ENCODE peak calls at places on chromosomes 5 and 9, in five cellular contexts. L is heart left ventricle, P is endothelial cell, R is type B pancreatic cell, Q is prostate gland. B is an unnamed sample.

GRCh38 chr5:139473105-139473504 is 2.3 kb downstream of the SMIM33 start:
- DNase-seq in L (no peak), P (peak; percentile 33), R (no peak), Q (no peak), B (no peak)

GRCh38 chr9:90770339-90770738 is 31.3 kb upstream of the SYK start:
- DNase-seq in L (no peak), P (no peak), R (no peak), Q (no peak), B (no peak)

GRCh38 chr5:159605585-159605984 is 275.3 kb upstream of the IL12B start:
- DNase-seq in L (peak; percentile 71), P (no peak), R (no peak), Q (no peak), B (no peak)

GRCh38 chr5:36569456-36569855 is 37.0 kb upstream of the SLC1A3 start:
- DNase-seq in L (peak; percentile 60), P (no peak), R (no peak), Q (no peak), B (peak; percentile 82)

GRCh38 chr9:87567566-87567965 is 69.9 kb downstream of the DAPK1 start:
- DNase-seq in L (no peak), P (no peak), R (peak; percentile 3), Q (no peak), B (peak; percentile 57)

GRCh38 chr5:147310059-147310704 is 75.4 kb downstream of the STK32A start:
- DNase-seq in L (peak; percentile 29), P (no peak), R (no peak), Q (peak; percentile 59), B (peak; percentile 65)

GRCh38 chr9:121295662-121296191 is 27.8 kb downstream of the GSN start:
- DNase-seq in L (no peak), P (no peak), R (no peak), Q (no peak), B (no peak)

GRCh38 chr9:104866186-104866585 is 61.8 kb downstream of the ABCA1 start:
- DNase-seq in L (no peak), P (no peak), R (no peak), Q (no peak), B (peak; percentile 89)

GRCh38 chr5:555058-555623 is 30.9 kb upstream of the SLC9A3 start:
- DNase-seq in L (no peak), P (no peak), R (peak; percentile 67), Q (no peak), B (no peak)

GRCh38 chr9:121169094-121169601 is 32.5 kb downstream of the RAB14 start:
- DNase-seq in L (no peak), P (peak; percentile 18), R (no peak), Q (no peak), B (peak; percentile 34)

GRCh38 chr5:88503065-88503394 is 234.4 kb upstream of the TMEM161B start:
- DNase-seq in L (no peak), P (no peak), R (no peak), Q (no peak), B (no peak)

GRCh38 chr9:2493106-2493505 is 128.5 kb upstream of the VLDLR start:
- DNase-seq in L (peak; percentile 45), P (no peak), R (no peak), Q (no peak), B (peak; percentile 67)

GRCh38 chr9:135282001-135282731 is 194.7 kb downstream of the OLFM1 start:
- DNase-seq in L (peak; percentile 63), P (no peak), R (no peak), Q (peak; percentile 84), B (peak; percentile 26)

GRCh38 chr9:112166176-112167140 is 8.6 kb downstream of the SUSD1 start:
- DNase-seq in L (peak; percentile 42), P (no peak), R (no peak), Q (no peak), B (peak; percentile 42)

GRCh38 chr9:71136696-71137095 is 15.3 kb upstream of the TRPM3 start:
- DNase-seq in L (no peak), P (no peak), R (no peak), Q (no peak), B (no peak)

GRCh38 chr5:71483355-71483754 is 27.9 kb downstream of the BDP1 start:
- DNase-seq in L (no peak), P (no peak), R (no peak), Q (no peak), B (peak; percentile 83)

GRCh38 chr9:14183001-14183400 is 130.9 kb downstream of the NFIB start:
- DNase-seq in L (no peak), P (no peak), R (no peak), Q (no peak), B (no peak)

GRCh38 chr9:34541540-34541939 is 18.8 kb upstream of the ENHO start:
- DNase-seq in L (no peak), P (no peak), R (no peak), Q (no peak), B (no peak)

DNA sequence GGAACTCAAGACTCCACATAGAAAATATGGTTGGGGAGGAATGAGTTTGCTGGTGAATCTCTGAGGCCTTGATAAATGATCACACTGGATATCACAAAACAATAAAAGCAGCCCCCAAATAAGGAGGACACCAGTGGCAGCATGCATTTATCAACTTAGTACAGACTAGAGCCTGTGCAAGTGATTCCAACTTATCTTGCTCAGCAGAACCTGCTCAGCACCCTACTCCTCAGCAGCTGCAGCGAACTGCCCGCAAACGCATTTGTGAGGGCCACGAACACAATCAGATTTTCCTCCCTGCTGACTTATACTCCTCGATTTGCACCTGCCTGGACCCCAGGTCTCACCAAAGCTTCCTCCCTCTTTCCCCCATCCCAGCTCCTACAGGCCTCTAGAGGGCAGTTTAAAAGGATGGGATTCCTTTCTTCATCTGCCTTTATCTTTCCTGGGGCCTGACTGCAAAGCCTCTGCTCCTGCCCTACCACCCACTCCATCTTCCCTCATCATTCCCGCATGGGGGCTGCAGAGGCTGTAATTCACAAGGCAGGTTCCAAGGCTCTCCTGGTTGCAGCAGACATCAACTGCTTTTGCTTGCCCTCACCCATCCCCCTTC is 41.2 kb downstream of the ANKS6 start:
- DNase-seq in L (no peak), P (no peak), R (no peak), Q (no peak), B (no peak)
- TF ChIP-seq CTCF in L (no peak), P (no peak), R (no peak), Q (no peak), B (no peak)

DNA sequence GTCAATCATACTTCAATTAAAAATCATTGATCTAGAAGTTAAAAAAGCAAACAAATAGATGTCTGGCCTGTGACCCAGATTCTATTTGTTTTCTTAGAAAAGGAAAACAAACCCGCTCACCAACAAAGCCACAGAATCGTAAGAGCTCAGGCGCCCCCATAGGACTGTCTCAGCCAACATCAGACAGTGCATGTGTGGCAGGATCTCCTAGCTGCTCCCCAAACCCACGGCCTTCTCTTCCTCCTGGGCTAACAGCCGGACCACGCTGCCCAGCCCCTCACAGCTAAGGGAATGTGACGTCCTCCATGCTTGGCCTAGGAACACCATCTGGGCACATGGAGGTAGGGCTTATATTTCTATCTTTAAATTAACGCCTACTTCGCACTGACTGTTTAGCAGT is 19.4 kb downstream of the OR2Y1 start:
- DNase-seq in L (no peak), P (no peak), R (no peak), Q (no peak), B (no peak)
- TF ChIP-seq CTCF in L (no peak), P (no peak), R (no peak), Q (no peak), B (no peak)

GRCh38 chr5:163695817-163696216 is 190.4 kb downstream of the MAT2B start:
- DNase-seq in L (no peak), P (no peak), R (no peak), Q (no peak), B (no peak)

GRCh38 chr5:163696270-163696887 is 191.0 kb downstream of the MAT2B start:
- DNase-seq in L (no peak), P (peak; percentile 56), R (no peak), Q (peak; percentile 5), B (peak; percentile 85)
- TF ChIP-seq CTCF in L (peak; percentile 21), P (no peak), R (peak; percentile 83), Q (no peak), B (peak; percentile 84)

GRCh38 chr9:130174025-130174424 is 1.8 kb downstream of the NCS1 start:
- DNase-seq in L (no peak), P (no peak), R (no peak), Q (no peak), B (no peak)
- TF ChIP-seq CTCF in L (no peak), P (no peak), R (no peak), Q (no peak), B (no peak)

GRCh38 chr9:133429641-133430161 is 7.5 kb downstream of the ADAMTS13 start:
- DNase-seq in L (no peak), P (peak; percentile 75), R (no peak), Q (peak; percentile 22), B (no peak)
- TF ChIP-seq CTCF in L (peak; percentile 13), P (no peak), R (peak; percentile 68), Q (no peak), B (peak; percentile 23)

DNA sequence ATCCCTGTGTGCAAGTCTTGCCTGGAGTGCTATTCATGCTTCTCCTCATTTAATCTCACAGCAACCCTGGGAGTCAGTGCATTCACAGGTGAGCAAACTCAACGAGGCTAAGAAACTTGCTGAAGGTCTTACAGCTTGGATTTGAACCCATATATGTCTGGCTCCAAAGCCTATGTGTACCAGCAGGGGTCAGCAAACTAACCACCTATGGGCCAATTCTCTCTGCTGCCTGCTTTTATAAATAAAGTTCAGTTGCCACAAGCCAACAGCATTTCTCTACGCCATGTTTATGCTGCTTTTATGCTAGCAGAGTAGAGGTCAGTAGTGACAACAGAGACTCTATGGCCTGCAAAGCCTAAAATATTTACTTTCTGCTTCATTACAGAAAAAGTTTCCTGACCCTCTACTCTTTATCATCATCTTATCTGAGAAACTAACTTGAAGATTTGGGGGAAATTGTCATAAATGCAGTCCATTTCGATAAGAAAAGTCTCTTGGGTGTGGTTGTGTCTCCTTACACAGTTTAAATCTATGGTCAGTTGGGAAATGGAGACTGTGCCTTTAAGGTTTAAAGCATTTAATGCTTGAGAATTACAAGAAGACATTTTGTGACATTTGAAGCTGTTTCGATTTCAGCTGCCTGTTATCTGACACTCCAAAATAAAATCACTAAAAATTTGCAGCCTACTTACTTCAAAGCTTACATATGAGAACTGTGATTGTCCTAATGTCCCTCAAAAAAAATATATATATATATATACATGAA is 137.7 kb downstream of the PRELID2 start:
- DNase-seq in L (no peak), P (peak; percentile 29), R (no peak), Q (no peak), B (peak; percentile 71)
- TF ChIP-seq CTCF in L (peak; percentile 18), P (peak; percentile 44), R (peak; percentile 64), Q (no peak), B (peak; percentile 83)

GRCh38 chr9:74935008-74935407 is 17.7 kb downstream of the C9orf40 start:
- DNase-seq in L (no peak), P (no peak), R (no peak), Q (no peak), B (peak; percentile 24)

GRCh38 chr9:74942801-74943200 is 9.9 kb downstream of the C9orf40 start:
- DNase-seq in L (no peak), P (no peak), R (no peak), Q (no peak), B (peak; percentile 31)

GRCh38 chr9:74940600-74940999 is 12.1 kb downstream of the C9orf40 start:
- DNase-seq in L (no peak), P (no peak), R (no peak), Q (no peak), B (peak; percentile 1)
- TF ChIP-seq CTCF in L (peak; percentile 10), P (no peak), R (peak; percentile 33), Q (no peak), B (no peak)

DNA sequence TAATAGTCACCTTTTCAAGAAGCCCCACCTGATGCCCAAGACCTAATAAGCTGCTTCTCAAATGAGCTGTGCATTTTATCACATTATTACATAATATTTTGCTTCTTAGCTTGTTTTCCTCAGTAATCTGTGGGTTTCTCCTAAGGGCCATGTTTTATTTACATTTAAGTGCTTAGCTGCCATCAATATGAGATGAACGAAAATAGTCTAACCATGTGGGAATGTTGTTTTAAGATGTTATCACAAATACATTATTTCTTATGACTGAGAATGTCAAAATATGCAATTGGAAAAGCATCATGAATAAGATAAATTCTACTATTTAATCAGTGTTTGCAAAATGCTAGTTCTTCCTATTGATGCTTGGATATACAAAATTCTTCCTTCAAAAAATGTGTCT is 10.1 kb downstream of the ARRDC3 start:
- DNase-seq in L (no peak), P (no peak), R (no peak), Q (no peak), B (no peak)
- TF ChIP-seq CTCF in L (no peak), P (no peak), R (no peak), Q (no peak), B (no peak)